ENCODE peak calls at places on chromosomes 7 and 10, in five cellular contexts. U is lower lobe of right lung, N is hepatocyte, D is osteoblast, C is neural progenitor cell. M is an unnamed sample.

GRCh38 chr7:47506716-47507354 is 75.1 kb downstream of the TNS3 start:
- DNase-seq in C (no peak), U (no peak), N (no peak), D (peak), M (no peak)

GRCh38 chr7:68573271-68574000 is 1024.8 kb upstream of the AUTS2 start:
- DNase-seq in D (no peak), U (no peak), N (no peak), C (no peak), M (no peak)

GRCh38 chr10:70602665-70603438 is at the start of gene PRF1:
- DNase-seq in C (no peak), D (peak), U (peak), N (no peak), M (no peak)

GRCh38 chr7:50953303-50953702 is 170.6 kb upstream of the GRB10 start:
- DNase-seq in D (no peak), U (no peak), N (no peak), C (no peak), M (no peak)

GRCh38 chr10:68508090-68508489 is 19.2 kb downstream of the SLC25A16 start:
- DNase-seq in C (no peak), U (no peak), D (no peak), N (no peak), M (no peak)

GRCh38 chr10:52517017-52517416 is 202.9 kb downstream of the DKK1 start:
- DNase-seq in N (no peak), U (no peak), C (peak), D (no peak), M (no peak)

GRCh38 chr7:2757904-2758672 is 70.1 kb downstream of the AMZ1 start:
- DNase-seq in N (peak), U (no peak), D (peak), C (no peak), M (peak)

GRCh38 chr10:75266945-75267344 is 31.2 kb upstream of the COMTD1 start:
- DNase-seq in N (no peak), D (no peak), C (no peak), U (no peak), M (no peak)

GRCh38 chr7:154767821-154768415 is 235.0 kb downstream of the PAXIP1 start:
- DNase-seq in N (no peak), C (no peak), D (no peak), U (no peak), M (no peak)

GRCh38 chr7:149420006-149420405 is 40.9 kb downstream of the ZNF777 start:
- DNase-seq in N (no peak), C (no peak), U (no peak), D (peak), M (no peak)

GRCh38 chr7:149423441-149423970 is 37.4 kb downstream of the ZNF777 start:
- DNase-seq in C (peak), U (no peak), N (no peak), D (peak), M (no peak)

GRCh38 chr7:149422914-149423285 is 38.0 kb downstream of the ZNF777 start:
- DNase-seq in U (peak), C (no peak), D (peak), N (no peak), M (no peak)

GRCh38 chr7:149427096-149427680 is 33.7 kb downstream of the ZNF777 start:
- DNase-seq in D (no peak), N (peak), U (no peak), C (peak), M (no peak)

GRCh38 chr7:149422065-149422913 is 38.6 kb downstream of the ZNF777 start:
- DNase-seq in N (peak), D (peak), U (peak), C (peak), M (no peak)
- H3K27ac ChIP-seq in N (peak), D (no peak), U (peak), C (no peak), M (no peak)

GRCh38 chr7:8064828-8065227 is 96.2 kb downstream of the GLCCI1 start:
- DNase-seq in D (no peak), U (no peak), C (no peak), N (no peak), M (no peak)
- TF ChIP-seq CTCF in D (no peak), U (no peak), C (no peak), N (no peak), M (no peak)

DNA sequence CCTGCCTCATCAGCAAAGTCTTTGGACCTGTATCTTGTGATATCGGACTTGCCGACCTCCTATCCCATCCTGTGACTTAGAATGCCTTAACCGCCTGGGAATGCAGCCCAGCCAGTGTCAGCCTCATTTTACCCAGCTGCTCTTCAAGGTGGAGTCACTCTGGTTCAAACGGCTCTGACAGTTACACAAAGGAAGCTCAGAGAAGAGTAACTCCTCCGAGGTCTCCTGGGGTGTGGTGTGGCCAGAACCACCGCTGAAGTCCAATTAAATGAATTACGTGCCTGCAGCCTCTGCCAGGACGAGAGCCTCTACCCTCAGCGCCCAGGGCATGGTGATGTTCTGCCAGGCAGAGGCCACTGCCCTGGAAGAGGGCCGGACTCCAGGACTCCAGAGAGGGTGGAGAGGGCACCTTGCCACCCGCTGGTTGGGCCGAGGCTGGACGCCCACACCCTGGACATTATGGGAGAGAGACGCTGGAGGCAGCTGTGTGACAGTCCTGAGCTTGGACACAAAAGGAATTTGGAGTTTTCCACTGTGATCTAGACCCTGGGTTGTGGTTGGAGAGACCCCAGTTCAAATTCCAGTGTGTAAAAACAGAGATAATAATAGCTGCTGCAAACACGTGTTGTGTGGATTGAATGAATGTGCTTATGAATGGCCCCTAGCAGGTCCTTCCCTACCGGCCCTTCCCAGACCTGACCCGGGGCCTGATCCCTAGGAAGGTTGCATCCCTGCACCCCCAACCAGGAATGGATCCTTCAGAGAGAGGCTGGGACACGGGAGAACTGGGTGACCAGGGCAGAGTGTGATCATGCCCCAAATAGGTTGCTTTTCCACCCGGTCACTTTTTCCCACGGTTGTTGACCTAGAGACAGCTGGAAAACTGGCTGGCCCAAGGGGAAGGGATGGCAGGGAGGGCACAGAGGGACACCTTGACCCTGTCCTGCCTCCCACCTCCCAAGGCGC is 37.8 kb upstream of the FZD9 start:
- DNase-seq in C (no peak), D (no peak), N (no peak), U (no peak), M (no peak)
- H3K27ac ChIP-seq in C (no peak), D (no peak), N (no peak), U (no peak), M (no peak)

DNA sequence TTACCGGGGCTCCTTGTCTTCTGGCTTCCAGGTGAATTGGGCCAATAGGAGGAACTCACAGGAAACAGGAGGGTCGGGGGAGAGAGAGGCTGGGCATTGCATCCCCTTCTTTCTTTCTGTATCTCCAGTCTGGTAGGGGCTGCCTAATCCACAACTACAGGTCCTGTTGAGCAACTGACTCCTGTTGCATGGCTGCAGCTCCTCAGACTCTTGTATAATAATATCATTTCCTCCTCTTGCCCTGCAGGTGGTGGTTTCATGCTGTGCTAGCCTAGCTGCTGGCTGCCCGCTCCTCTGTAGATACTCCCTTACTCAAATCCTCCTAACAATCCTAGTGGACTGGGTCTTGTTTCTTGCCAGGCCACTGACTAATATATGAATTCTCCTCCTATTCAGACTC is 276.5 kb upstream of the SMIM30 start:
- DNase-seq in D (no peak), U (no peak), C (peak), N (no peak), M (no peak)
- TF ChIP-seq CTCF in D (no peak), U (no peak), C (no peak), N (no peak), M (no peak)

DNA sequence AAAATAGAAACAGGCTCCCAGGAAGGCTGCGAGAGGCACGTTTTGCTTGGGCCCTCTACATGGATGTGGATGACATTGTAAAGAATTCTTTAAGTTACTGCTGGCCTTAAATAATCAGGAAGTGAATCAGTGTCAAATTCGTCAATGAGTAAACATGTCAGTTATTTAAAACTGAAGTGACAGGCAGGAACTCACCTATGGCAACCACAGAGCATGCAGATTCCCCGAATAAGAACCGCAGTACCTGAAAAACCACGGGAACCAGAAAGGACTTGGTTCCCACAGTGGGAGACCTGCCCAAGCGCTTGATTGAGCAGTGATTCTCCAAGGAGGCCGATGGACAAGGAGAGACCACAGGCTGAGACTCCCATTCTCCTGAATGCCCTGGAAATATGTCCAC is 351.2 kb upstream of the AKR1E2 start:
- DNase-seq in N (no peak), C (no peak), U (no peak), D (no peak), M (no peak)
- H3K27ac ChIP-seq in N (no peak), C (no peak), U (no peak), D (no peak), M (no peak)

GRCh38 chr7:95357623-95358022 is 33.3 kb upstream of the PON1 start:
- DNase-seq in U (no peak), D (no peak), C (no peak), N (no peak), M (no peak)
- TF ChIP-seq CTCF in U (peak), D (peak), C (peak), N (no peak), M (no peak)